ENCODE peak calls at places on chromosomes 11 and 22, in nine cellular contexts. One of them, this sample, is unnamed.

GRCh38 chr11:46122955-46123354 is 1.7 kb upstream of the PHF21A start:
- DNase-seq in occipital lobe: no peak
- DNase-seq in NCI-H774: no peak
- DNase-seq in BE2C: no peak
- DNase-seq in cardiac fibroblast: peak
- DNase-seq in hippocampal formation: no peak
- DNase-seq in K562: no peak
- DNase-seq in NCI-H2081 treated with DMSO at 0.1 percent for 48 hours: no peak
- DNase-seq in H4: no peak
- DNase-seq in this sample: peak

GRCh38 chr11:14150878-14151277 is 188.4 kb downstream of the SPON1 start:
- DNase-seq in occipital lobe: no peak
- DNase-seq in NCI-H774: no peak
- DNase-seq in BE2C: no peak
- DNase-seq in cardiac fibroblast: no peak
- DNase-seq in hippocampal formation: no peak
- DNase-seq in K562: no peak
- DNase-seq in NCI-H2081 treated with DMSO at 0.1 percent for 48 hours: no peak
- DNase-seq in H4: no peak
- DNase-seq in this sample: no peak

GRCh38 chr11:68923614-68924013 is 19.9 kb downstream of the IGHMBP2 start:
- DNase-seq in occipital lobe: no peak
- DNase-seq in NCI-H774: no peak
- DNase-seq in BE2C: no peak
- DNase-seq in cardiac fibroblast: peak
- DNase-seq in hippocampal formation: no peak
- DNase-seq in K562: no peak
- DNase-seq in NCI-H2081 treated with DMSO at 0.1 percent for 48 hours: no peak
- DNase-seq in H4: no peak
- DNase-seq in this sample: no peak

GRCh38 chr22:22796729-22797128 is 90.9 kb upstream of the IGLL5 start:
- DNase-seq in occipital lobe: no peak
- DNase-seq in NCI-H774: no peak
- DNase-seq in BE2C: no peak
- DNase-seq in cardiac fibroblast: no peak
- DNase-seq in hippocampal formation: no peak
- DNase-seq in K562: no peak
- DNase-seq in NCI-H2081 treated with DMSO at 0.1 percent for 48 hours: no peak
- DNase-seq in H4: no peak
- DNase-seq in this sample: no peak

GRCh38 chr11:129359748-129360147 is 15.9 kb upstream of the BARX2 start:
- DNase-seq in occipital lobe: no peak
- DNase-seq in NCI-H774: no peak
- DNase-seq in BE2C: no peak
- DNase-seq in cardiac fibroblast: no peak
- DNase-seq in hippocampal formation: no peak
- DNase-seq in K562: no peak
- DNase-seq in NCI-H2081 treated with DMSO at 0.1 percent for 48 hours: no peak
- DNase-seq in H4: no peak
- DNase-seq in this sample: no peak

GRCh38 chr11:109728056-109728455 is 306.1 kb downstream of the C11orf87 start:
- DNase-seq in occipital lobe: no peak
- DNase-seq in NCI-H774: no peak
- DNase-seq in BE2C: no peak
- DNase-seq in cardiac fibroblast: no peak
- DNase-seq in hippocampal formation: no peak
- DNase-seq in K562: no peak
- DNase-seq in NCI-H2081 treated with DMSO at 0.1 percent for 48 hours: no peak
- DNase-seq in H4: no peak
- DNase-seq in this sample: peak

GRCh38 chr11:110912437-110912836 is 200.2 kb upstream of the ARHGAP20 start:
- DNase-seq in occipital lobe: no peak
- DNase-seq in NCI-H774: no peak
- DNase-seq in BE2C: no peak
- DNase-seq in cardiac fibroblast: no peak
- DNase-seq in hippocampal formation: no peak
- DNase-seq in K562: no peak
- DNase-seq in NCI-H2081 treated with DMSO at 0.1 percent for 48 hours: no peak
- DNase-seq in H4: no peak
- DNase-seq in this sample: no peak

GRCh38 chr11:16612801-16613400 is 125.5 kb upstream of the C11orf58 start:
- DNase-seq in occipital lobe: no peak
- DNase-seq in NCI-H774: no peak
- DNase-seq in BE2C: no peak
- DNase-seq in cardiac fibroblast: no peak
- DNase-seq in hippocampal formation: no peak
- DNase-seq in K562: no peak
- DNase-seq in NCI-H2081 treated with DMSO at 0.1 percent for 48 hours: no peak
- DNase-seq in H4: no peak
- DNase-seq in this sample: peak